ENCODE peak calls at places on chromosomes 16 and 17, in six cellular contexts. C is foreskin fibroblast, U is K562, W is astrocyte of the spinal cord, V is thoracic aorta, S is WTC11. D is an unnamed sample.

GRCh38 chr17:65064452-65065019 is 8.0 kb upstream of the GNA13 start:
- DNase-seq in C (no peak), U (peak), W (peak), V (no peak), S (no peak), D (peak)

GRCh38 chr17:5241861-5242671 is 7.4 kb upstream of the SCIMP start:
- DNase-seq in C (no peak), U (no peak), W (no peak), V (no peak), S (no peak), D (no peak)

GRCh38 chr16:67959520-67959919 is 8.9 kb downstream of the SLC12A4 start:
- DNase-seq in C (peak), U (peak), W (no peak), V (no peak), S (no peak), D (peak)

GRCh38 chr17:80832266-80832676 is 159.4 kb upstream of the CHMP6 start:
- DNase-seq in C (peak), U (peak), W (peak), V (no peak), S (peak), D (peak)

GRCh38 chr17:21815352-21816063 is 123.2 kb downstream of the KCNJ18 start:
- DNase-seq in C (no peak), U (no peak), W (no peak), V (no peak), S (no peak), D (no peak)

GRCh38 chr17:57892820-57893595 is 43.2 kb upstream of the MRPS23 start:
- DNase-seq in C (peak), U (no peak), W (peak), V (peak), S (peak), D (peak)

GRCh38 chr17:64187093-64187895 is 57.4 kb upstream of the ERN1 start:
- DNase-seq in C (no peak), U (no peak), W (no peak), V (no peak), S (no peak), D (no peak)

GRCh38 chr16:70375636-70376611 is 29.2 kb downstream of the DDX19A start:
- DNase-seq in C (no peak), U (no peak), W (no peak), V (no peak), S (no peak), D (no peak)

GRCh38 chr17:76268015-76268749 is 3.0 kb downstream of the UBALD2 start:
- DNase-seq in C (peak), U (peak), W (peak), V (no peak), S (no peak), D (peak)

GRCh38 chr17:15351925-15352324 is 10.5 kb upstream of the TEKT3 start:
- DNase-seq in C (peak), U (no peak), W (peak), V (no peak), S (no peak), D (peak)

GRCh38 chr16:68686905-68687304 is 41.8 kb downstream of the CDH3 start:
- DNase-seq in C (no peak), U (no peak), W (no peak), V (no peak), S (no peak), D (no peak)

GRCh38 chr16:51121009-51121347 is 30.1 kb downstream of the SALL1 start:
- DNase-seq in C (no peak), U (no peak), W (no peak), V (no peak), S (no peak), D (no peak)

GRCh38 chr16:72313903-72314302 is 141.9 kb upstream of the PMFBP1 start:
- DNase-seq in C (no peak), U (no peak), W (no peak), V (no peak), S (no peak), D (no peak)

D was measured in LHCN-M2.